ENCODE peak calls at places on chromosome 18, in four cellular contexts. One of them, this sample, is unnamed.

GRCh38 chr18:77407733-77408132 is 158.1 kb downstream of the GALR1 start:
- DNase-seq in IMR-90: no peak
- DNase-seq in H9: no peak
- DNase-seq in neuronal stem cell: no peak
- DNase-seq in this sample: peak; percentile 25

GRCh38 chr18:2821695-2822094 is 25.1 kb upstream of the EMILIN2 start:
- DNase-seq in neuronal stem cell: no peak
- DNase-seq in IMR-90: no peak
- DNase-seq in H9: no peak
- DNase-seq in this sample: no peak

GRCh38 chr18:31555971-31556747 is 35.5 kb upstream of the TTR start:
- DNase-seq in H9: no peak
- DNase-seq in neuronal stem cell: peak; percentile 61
- DNase-seq in IMR-90: peak; percentile 70
- DNase-seq in this sample: peak; percentile 71

GRCh38 chr18:27948981-27949380 is 227.9 kb downstream of the CDH2 start:
- DNase-seq in IMR-90: no peak
- DNase-seq in neuronal stem cell: no peak
- DNase-seq in H9: no peak
- DNase-seq in this sample: no peak

GRCh38 chr18:55179460-55180195 is 220.4 kb upstream of the CCDC68 start:
- DNase-seq in neuronal stem cell: no peak
- DNase-seq in H9: no peak
- DNase-seq in IMR-90: peak; percentile 12
- DNase-seq in this sample: no peak

GRCh38 chr18:36496022-36496421 is 198.5 kb downstream of the FHOD3 start:
- DNase-seq in neuronal stem cell: no peak
- DNase-seq in IMR-90: no peak
- DNase-seq in H9: no peak
- DNase-seq in this sample: no peak

GRCh38 chr18:42157420-42157819 is 202.4 kb downstream of the PIK3C3 start:
- DNase-seq in IMR-90: no peak
- DNase-seq in neuronal stem cell: no peak
- DNase-seq in H9: no peak
- DNase-seq in this sample: no peak

GRCh38 chr18:22272242-22272641 is 102.9 kb downstream of the GATA6 start:
- DNase-seq in H9: no peak
- DNase-seq in IMR-90: no peak
- DNase-seq in neuronal stem cell: no peak
- DNase-seq in this sample: no peak

GRCh38 chr18:76115580-76115979 is 379.5 kb downstream of the ZNF516 start:
- DNase-seq in neuronal stem cell: no peak
- DNase-seq in H9: no peak
- DNase-seq in IMR-90: no peak
- DNase-seq in this sample: no peak

GRCh38 chr18:47254341-47254939 is 3.0 kb upstream of the SKOR2 start:
- DNase-seq in H9: peak; percentile 89
- DNase-seq in IMR-90: peak; percentile 22
- DNase-seq in neuronal stem cell: peak; percentile 89
- DNase-seq in this sample: peak; percentile 87

GRCh38 chr18:78965917-78966878 is 13.4 kb upstream of the SALL3 start:
- DNase-seq in neuronal stem cell: no peak
- DNase-seq in IMR-90: no peak
- DNase-seq in H9: peak; percentile 24
- DNase-seq in this sample: no peak
- H2BK15ac ChIP-seq in neuronal stem cell: peak overlapping the region; percentile 41
- H2BK15ac ChIP-seq in IMR-90: no peak overlapping the region
- H2BK15ac ChIP-seq in H9: no peak overlapping the region
- H2BK15ac ChIP-seq in this sample: no peak overlapping the region

DNA sequence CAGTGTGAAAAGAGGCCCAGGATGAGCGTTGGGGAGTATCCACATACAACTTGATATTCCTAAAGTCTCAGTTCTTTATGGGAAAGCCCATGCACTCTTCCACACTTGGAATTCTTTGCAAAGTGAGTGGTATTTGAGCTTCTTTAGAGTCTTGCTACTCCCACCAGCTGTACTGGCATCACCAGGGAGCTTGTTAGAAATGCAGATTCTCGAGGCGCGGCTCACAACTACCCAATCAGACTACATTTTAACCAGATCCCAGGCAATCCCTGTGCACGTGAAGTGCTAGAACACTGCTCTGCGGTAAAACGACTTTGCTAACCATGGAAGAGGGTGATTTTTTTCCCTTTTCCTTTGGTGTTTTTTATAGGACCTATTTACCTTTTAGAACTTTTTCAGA is 184.7 kb downstream of the NEDD4L start:
- DNase-seq in H9: peak; percentile 54
- DNase-seq in IMR-90: no peak
- DNase-seq in neuronal stem cell: no peak
- DNase-seq in this sample: peak; percentile 71
- H2BK15ac ChIP-seq in H9: no peak overlapping the region
- H2BK15ac ChIP-seq in IMR-90: no peak overlapping the region
- H2BK15ac ChIP-seq in neuronal stem cell: no peak overlapping the region
- H2BK15ac ChIP-seq in this sample: no peak overlapping the region

DNA sequence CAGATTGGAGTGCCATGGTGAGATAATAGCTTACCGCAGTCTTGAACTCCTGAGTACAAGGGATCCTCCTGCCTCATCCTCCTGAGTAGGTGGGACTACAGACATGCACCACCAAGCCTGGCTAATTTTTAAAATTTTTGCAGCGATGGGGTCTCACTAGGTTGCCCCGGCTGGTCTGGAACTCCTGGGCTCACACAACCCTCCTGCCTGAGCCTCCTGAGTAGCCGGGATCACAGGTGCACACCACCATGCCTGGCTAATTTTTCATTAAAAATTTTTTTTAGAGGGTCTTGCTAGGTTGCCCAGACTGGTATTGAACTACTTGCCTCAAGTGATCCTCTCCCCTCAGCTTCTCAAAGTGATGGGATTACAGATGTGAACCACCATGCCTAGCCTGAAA is 27.8 kb downstream of the RAB31 start:
- DNase-seq in H9: no peak
- DNase-seq in neuronal stem cell: no peak
- DNase-seq in IMR-90: no peak
- DNase-seq in this sample: no peak
- H2BK15ac ChIP-seq in H9: no peak overlapping the region
- H2BK15ac ChIP-seq in neuronal stem cell: no peak overlapping the region
- H2BK15ac ChIP-seq in IMR-90: no peak overlapping the region
- H2BK15ac ChIP-seq in this sample: no peak overlapping the region

GRCh38 chr18:40821596-40822243 is 1133.3 kb upstream of the PIK3C3 start:
- DNase-seq in neuronal stem cell: no peak
- DNase-seq in IMR-90: no peak
- DNase-seq in H9: no peak
- DNase-seq in this sample: peak; percentile 4
- H2BK15ac ChIP-seq in neuronal stem cell: no peak overlapping the region
- H2BK15ac ChIP-seq in IMR-90: no peak overlapping the region
- H2BK15ac ChIP-seq in H9: no peak overlapping the region
- H2BK15ac ChIP-seq in this sample: no peak overlapping the region

GRCh38 chr18:23302852-23303527 is 150.1 kb upstream of the RIOK3 start:
- DNase-seq in neuronal stem cell: no peak
- DNase-seq in IMR-90: peak; percentile 81
- DNase-seq in H9: no peak
- DNase-seq in this sample: no peak
- H2BK15ac ChIP-seq in neuronal stem cell: no peak overlapping the region
- H2BK15ac ChIP-seq in IMR-90: peak overlapping the region; percentile 75
- H2BK15ac ChIP-seq in H9: no peak overlapping the region
- H2BK15ac ChIP-seq in this sample: no peak overlapping the region

GRCh38 chr18:48663096-48663930 is 124.5 kb downstream of the CTIF start:
- DNase-seq in neuronal stem cell: no peak
- DNase-seq in IMR-90: no peak
- DNase-seq in H9: no peak
- DNase-seq in this sample: no peak
- H2BK15ac ChIP-seq in neuronal stem cell: no peak overlapping the region
- H2BK15ac ChIP-seq in IMR-90: peak overlapping the region; percentile 67
- H2BK15ac ChIP-seq in H9: no peak overlapping the region
- H2BK15ac ChIP-seq in this sample: no peak overlapping the region

DNA sequence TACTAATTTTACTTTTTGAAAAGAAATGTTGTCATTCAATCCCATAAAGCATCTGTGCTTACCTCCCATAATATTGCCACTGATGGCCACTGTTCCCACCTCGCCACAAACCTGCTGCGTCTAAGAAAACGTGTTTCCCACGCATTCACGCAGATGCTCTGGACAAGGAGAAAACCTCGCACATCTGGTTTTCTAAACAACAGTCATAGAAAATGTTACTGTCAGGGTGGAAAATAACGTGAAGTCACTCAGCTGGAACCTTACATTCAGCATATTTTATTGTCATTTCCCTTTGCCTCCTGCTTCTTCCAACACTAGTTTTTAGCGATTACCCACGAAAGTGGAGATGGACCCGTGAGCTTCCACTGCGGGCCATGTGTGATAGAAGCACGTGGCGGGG is 94.2 kb downstream of the MTCL1 start:
- DNase-seq in H9: no peak
- DNase-seq in neuronal stem cell: no peak
- DNase-seq in IMR-90: peak; percentile 63
- DNase-seq in this sample: no peak
- H2BK15ac ChIP-seq in H9: no peak overlapping the region
- H2BK15ac ChIP-seq in neuronal stem cell: no peak overlapping the region
- H2BK15ac ChIP-seq in IMR-90: peak overlapping the region; percentile 87
- H2BK15ac ChIP-seq in this sample: no peak overlapping the region

DNA sequence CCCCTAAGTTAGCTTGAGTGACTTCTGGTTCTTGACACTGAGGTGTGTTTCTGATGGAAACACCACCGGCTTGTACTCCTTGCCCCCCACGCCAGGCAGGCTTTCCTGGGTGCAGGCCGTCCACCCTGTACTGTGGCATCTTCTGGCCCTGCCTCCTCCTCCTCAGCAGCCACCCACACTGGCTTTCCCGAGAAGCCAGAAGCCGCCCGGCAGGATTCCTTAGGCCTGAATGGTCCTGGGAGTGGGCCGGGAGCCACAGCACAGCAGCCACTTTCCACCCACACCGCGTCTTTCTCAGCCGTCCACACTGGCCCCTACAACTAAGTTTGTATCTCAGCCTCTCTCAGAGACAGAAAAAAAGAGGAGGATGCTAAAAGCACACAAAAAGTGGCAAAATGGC is 2.1 kb upstream of the HSBP1L1 start:
- DNase-seq in IMR-90: peak; percentile 61
- DNase-seq in neuronal stem cell: no peak
- DNase-seq in H9: no peak
- DNase-seq in this sample: no peak
- H2BK15ac ChIP-seq in IMR-90: no peak overlapping the region
- H2BK15ac ChIP-seq in neuronal stem cell: peak overlapping the region; percentile 11
- H2BK15ac ChIP-seq in H9: no peak overlapping the region
- H2BK15ac ChIP-seq in this sample: no peak overlapping the region